ENCODE peak calls at places on chromosomes 13 and 19, in five cellular contexts. Z is lung, X is Peyer's patch, E is GM23338, T is GM12865. G is an unnamed sample.

GRCh38 chr19:56687036-56687435 is 15.5 kb upstream of the ZNF835 start:
- DNase-seq in X (no peak), E (no peak), Z (no peak), T (no peak), G (no peak)

GRCh38 chr13:94829201-94829600 is 116.9 kb upstream of the SOX21 start:
- DNase-seq in Z (no peak), T (no peak), X (no peak), E (no peak), G (no peak)

GRCh38 chr19:2756921-2757881 is 17.4 kb upstream of the SLC39A3 start:
- DNase-seq in T (no peak), Z (no peak), X (no peak), E (no peak), G (no peak)

GRCh38 chr19:1385816-1386215 is 2.1 kb downstream of the NDUFS7 start:
- DNase-seq in T (no peak), X (no peak), Z (no peak), E (no peak), G (no peak)

GRCh38 chr13:46639033-46639981 is 86.3 kb downstream of the LRCH1 start:
- DNase-seq in T (peak; percentile 69), Z (no peak), E (no peak), X (no peak), G (no peak)

GRCh38 chr13:110329798-110330461 is 22.8 kb downstream of the COL4A2 start:
- DNase-seq in E (no peak), X (no peak), Z (no peak), T (no peak), G (no peak)

GRCh38 chr13:53250977-53251376 is 222.4 kb downstream of the OLFM4 start:
- DNase-seq in E (no peak), T (no peak), X (no peak), Z (no peak), G (no peak)

GRCh38 chr19:21202865-21203494 is 61.1 kb downstream of the ZNF431 start:
- DNase-seq in Z (no peak), T (peak; percentile 13), X (no peak), E (peak; percentile 92), G (no peak)

GRCh38 chr19:46716672-46717033 is 261 bp downstream of the PRKD2 start:
- DNase-seq in E (peak; percentile 44), X (no peak), Z (no peak), T (no peak), G (no peak)

GRCh38 chr19:14686411-14686810 is 3.4 kb upstream of the ZNF333 start:
- DNase-seq in E (peak; percentile 61), T (peak; percentile 66), Z (no peak), X (no peak), G (no peak)

GRCh38 chr19:13053238-13053637 is 49.4 kb downstream of the LYL1 start:
- DNase-seq in E (no peak), X (no peak), T (no peak), Z (no peak), G (no peak)

GRCh38 chr19:50315773-50316448 is 13.3 kb downstream of the KCNC3 start:
- DNase-seq in E (peak; percentile 86), Z (no peak), X (no peak), T (peak; percentile 58), G (no peak)

GRCh38 chr19:14509382-14509781 is 8.8 kb downstream of the DNAJB1 start:
- DNase-seq in T (no peak), E (no peak), Z (no peak), X (no peak), G (no peak)

GRCh38 chr13:67736646-67737420 is 506.7 kb upstream of the PCDH9 start:
- DNase-seq in E (peak; percentile 77), T (peak; percentile 1), Z (no peak), X (no peak), G (no peak)

GRCh38 chr19:9345005-9345404 is 17.8 kb upstream of the ZNF177 start:
- DNase-seq in X (no peak), T (no peak), Z (no peak), E (no peak), G (no peak)

GRCh38 chr13:101150998-101151397 is 265.3 kb downstream of the NALCN start:
- DNase-seq in E (no peak), Z (no peak), T (no peak), X (no peak), G (no peak)

GRCh38 chr19:45668342-45668871 is 386 bp downstream of the GIPR start:
- DNase-seq in Z (no peak), E (no peak), T (no peak), X (no peak), G (no peak)

GRCh38 chr13:99859178-99860177 is 112.1 kb downstream of the ZIC5 start:
- DNase-seq in X (no peak), Z (no peak), T (peak; percentile 79), E (no peak), G (no peak)

GRCh38 chr19:45424191-45425058 is 708 bp upstream of the ERCC1 start:
- DNase-seq in Z (peak; percentile 65), T (peak; percentile 80), X (peak; percentile 86), E (peak; percentile 82), G (peak; percentile 96)

GRCh38 chr13:102658678-102659077 is 36.2 kb downstream of the METTL21C start:
- DNase-seq in E (no peak), Z (no peak), X (no peak), T (no peak), G (no peak)

GRCh38 chr13:104114111-104114510 is 1047.9 kb upstream of the SLC10A2 start:
- DNase-seq in Z (no peak), X (no peak), T (no peak), E (no peak), G (no peak)

GRCh38 chr13:19179916-19180315 is 1.7 kb downstream of the TUBA3C start:
- DNase-seq in Z (no peak), E (no peak), X (peak; percentile 29), T (no peak), G (no peak)

GRCh38 chr19:53959176-53959757 is 3.5 kb upstream of the CACNG8 start:
- DNase-seq in Z (no peak), E (peak; percentile 94), T (no peak), X (no peak), G (no peak)

GRCh38 chr19:2089727-2090053 is 6.4 kb downstream of the MOB3A start:
- DNase-seq in E (no peak), T (no peak), Z (no peak), X (no peak), G (no peak)

GRCh38 chr13:39330504-39330903 is 272.5 kb downstream of the LHFPL6 start:
- DNase-seq in X (no peak), Z (no peak), E (no peak), T (no peak), G (no peak)

GRCh38 chr13:113599396-113599795 is 14.8 kb downstream of the TFDP1 start:
- DNase-seq in Z (no peak), X (no peak), T (no peak), E (no peak), G (peak; percentile 31)

GRCh38 chr13:37144661-37145060 is 39.2 kb upstream of the CSNK1A1L start:
- DNase-seq in Z (no peak), T (no peak), E (no peak), X (no peak), G (no peak)

GRCh38 chr13:30734434-30734833 is 909 bp upstream of the ALOX5AP start:
- DNase-seq in T (no peak), Z (no peak), X (no peak), E (no peak), G (peak; percentile 74)